ENCODE peak calls at places on chromosome 12, in five cellular contexts. One of them, this sample, is unnamed.

GRCh38 chr12:64746663-64747062 is 12.5 kb downstream of the GNS start:
- DNase-seq in effector CD4-positive, alpha-beta T cell: no peak
- DNase-seq in AG09309: no peak
- DNase-seq in fibroblast of mammary gland: peak
- DNase-seq in GF-D8: no peak
- DNase-seq in this sample: no peak

GRCh38 chr12:50107416-50108268 is 3.8 kb downstream of the GPD1 start:
- DNase-seq in GF-D8: no peak
- DNase-seq in AG09309: no peak
- DNase-seq in fibroblast of mammary gland: no peak
- DNase-seq in effector CD4-positive, alpha-beta T cell: no peak
- DNase-seq in this sample: no peak

GRCh38 chr12:113424915-113425823 is 3.0 kb downstream of the SDSL start:
- DNase-seq in AG09309: no peak
- DNase-seq in GF-D8: peak
- DNase-seq in fibroblast of mammary gland: peak
- DNase-seq in effector CD4-positive, alpha-beta T cell: peak
- DNase-seq in this sample: no peak

GRCh38 chr12:120225852-120226640 is 25.1 kb upstream of the RPLP0 start:
- DNase-seq in GF-D8: peak
- DNase-seq in AG09309: no peak
- DNase-seq in effector CD4-positive, alpha-beta T cell: no peak
- DNase-seq in fibroblast of mammary gland: no peak
- DNase-seq in this sample: peak

GRCh38 chr12:59149995-59150642 is 229.8 kb upstream of the LRIG3 start:
- DNase-seq in fibroblast of mammary gland: peak
- DNase-seq in GF-D8: peak
- DNase-seq in AG09309: peak
- DNase-seq in effector CD4-positive, alpha-beta T cell: no peak
- DNase-seq in this sample: no peak

GRCh38 chr12:5507944-5508343 is 76.0 kb downstream of the NTF3 start:
- DNase-seq in effector CD4-positive, alpha-beta T cell: no peak
- DNase-seq in GF-D8: no peak
- DNase-seq in fibroblast of mammary gland: no peak
- DNase-seq in AG09309: no peak
- DNase-seq in this sample: no peak

GRCh38 chr12:39199371-39199770 is 243.5 kb downstream of the KIF21A start:
- DNase-seq in AG09309: no peak
- DNase-seq in effector CD4-positive, alpha-beta T cell: no peak
- DNase-seq in fibroblast of mammary gland: no peak
- DNase-seq in GF-D8: no peak
- DNase-seq in this sample: no peak

GRCh38 chr12:78966926-78967325 is 102.4 kb downstream of the SYT1 start:
- DNase-seq in effector CD4-positive, alpha-beta T cell: no peak
- DNase-seq in fibroblast of mammary gland: no peak
- DNase-seq in AG09309: no peak
- DNase-seq in GF-D8: no peak
- DNase-seq in this sample: no peak

GRCh38 chr12:24424376-24424775 is 474.9 kb upstream of the SOX5 start:
- DNase-seq in GF-D8: no peak
- DNase-seq in effector CD4-positive, alpha-beta T cell: no peak
- DNase-seq in AG09309: no peak
- DNase-seq in fibroblast of mammary gland: no peak
- DNase-seq in this sample: no peak

GRCh38 chr12:53427905-53428594 is 4.4 kb downstream of the AMHR2 start:
- DNase-seq in fibroblast of mammary gland: peak
- DNase-seq in effector CD4-positive, alpha-beta T cell: no peak
- DNase-seq in GF-D8: no peak
- DNase-seq in AG09309: peak
- DNase-seq in this sample: no peak

GRCh38 chr12:32918890-32919791 is 22.6 kb upstream of the PKP2 start:
- DNase-seq in effector CD4-positive, alpha-beta T cell: no peak
- DNase-seq in fibroblast of mammary gland: peak
- DNase-seq in GF-D8: no peak
- DNase-seq in AG09309: no peak
- DNase-seq in this sample: no peak

GRCh38 chr12:40569626-40570179 is 122.5 kb upstream of the CNTN1 start:
- DNase-seq in effector CD4-positive, alpha-beta T cell: no peak
- DNase-seq in AG09309: no peak
- DNase-seq in GF-D8: no peak
- DNase-seq in fibroblast of mammary gland: peak
- DNase-seq in this sample: no peak

GRCh38 chr12:68348419-68348818 is 16.3 kb upstream of the MDM1 start:
- DNase-seq in AG09309: no peak
- DNase-seq in effector CD4-positive, alpha-beta T cell: no peak
- DNase-seq in GF-D8: no peak
- DNase-seq in fibroblast of mammary gland: no peak
- DNase-seq in this sample: no peak

GRCh38 chr12:53179694-53180269 is 740 bp upstream of the ZNF740 start:
- DNase-seq in effector CD4-positive, alpha-beta T cell: no peak
- DNase-seq in AG09309: no peak
- DNase-seq in fibroblast of mammary gland: no peak
- DNase-seq in GF-D8: no peak
- DNase-seq in this sample: peak

GRCh38 chr12:131547560-131547959 is 163.3 kb upstream of the SFSWAP start:
- DNase-seq in AG09309: no peak
- DNase-seq in GF-D8: no peak
- DNase-seq in fibroblast of mammary gland: no peak
- DNase-seq in effector CD4-positive, alpha-beta T cell: no peak
- DNase-seq in this sample: no peak

GRCh38 chr12:109827566-109828550 is 5.3 kb downstream of the TRPV4 start:
- DNase-seq in fibroblast of mammary gland: peak
- DNase-seq in effector CD4-positive, alpha-beta T cell: no peak
- DNase-seq in GF-D8: peak
- DNase-seq in AG09309: no peak
- DNase-seq in this sample: peak

GRCh38 chr12:108890208-108890607 is 10.3 kb downstream of the DAO start:
- DNase-seq in AG09309: no peak
- DNase-seq in GF-D8: no peak
- DNase-seq in effector CD4-positive, alpha-beta T cell: no peak
- DNase-seq in fibroblast of mammary gland: peak
- DNase-seq in this sample: no peak

GRCh38 chr12:64998327-64999156 is 122.6 kb downstream of the WIF1 start:
- DNase-seq in AG09309: no peak
- DNase-seq in effector CD4-positive, alpha-beta T cell: no peak
- DNase-seq in GF-D8: no peak
- DNase-seq in fibroblast of mammary gland: peak
- DNase-seq in this sample: no peak

GRCh38 chr12:43742106-43742505 is 16.5 kb downstream of the PUS7L start:
- DNase-seq in effector CD4-positive, alpha-beta T cell: no peak
- DNase-seq in GF-D8: no peak
- DNase-seq in AG09309: peak
- DNase-seq in fibroblast of mammary gland: peak
- DNase-seq in this sample: no peak

GRCh38 chr12:80580254-80580653 is 127.2 kb upstream of the MYF6 start:
- DNase-seq in GF-D8: no peak
- DNase-seq in fibroblast of mammary gland: peak
- DNase-seq in AG09309: peak
- DNase-seq in effector CD4-positive, alpha-beta T cell: no peak
- DNase-seq in this sample: no peak

GRCh38 chr12:8722286-8722685 is 24.5 kb downstream of the RIMKLB start:
- DNase-seq in GF-D8: no peak
- DNase-seq in fibroblast of mammary gland: no peak
- DNase-seq in AG09309: no peak
- DNase-seq in effector CD4-positive, alpha-beta T cell: no peak
- DNase-seq in this sample: no peak

GRCh38 chr12:1613860-1614259 is 15.2 kb upstream of the WNT5B start:
- DNase-seq in AG09309: no peak
- DNase-seq in GF-D8: no peak
- DNase-seq in effector CD4-positive, alpha-beta T cell: no peak
- DNase-seq in fibroblast of mammary gland: no peak
- DNase-seq in this sample: no peak

GRCh38 chr12:51817027-51817953 is 31.2 kb downstream of the FIGNL2 start:
- DNase-seq in fibroblast of mammary gland: no peak
- DNase-seq in AG09309: no peak
- DNase-seq in GF-D8: no peak
- DNase-seq in effector CD4-positive, alpha-beta T cell: no peak
- DNase-seq in this sample: no peak

GRCh38 chr12:62426095-62426488 is 40.5 kb upstream of the MON2 start:
- DNase-seq in AG09309: no peak
- DNase-seq in GF-D8: peak
- DNase-seq in effector CD4-positive, alpha-beta T cell: no peak
- DNase-seq in fibroblast of mammary gland: peak
- DNase-seq in this sample: no peak

GRCh38 chr12:2455410-2455809 is 339.4 kb upstream of the FKBP4 start:
- DNase-seq in effector CD4-positive, alpha-beta T cell: no peak
- DNase-seq in fibroblast of mammary gland: no peak
- DNase-seq in AG09309: no peak
- DNase-seq in GF-D8: no peak
- DNase-seq in this sample: no peak

GRCh38 chr12:54439521-54440255 is 20.6 kb upstream of the ITGA5 start:
- DNase-seq in effector CD4-positive, alpha-beta T cell: no peak
- DNase-seq in AG09309: peak
- DNase-seq in fibroblast of mammary gland: peak
- DNase-seq in GF-D8: peak
- DNase-seq in this sample: no peak

GRCh38 chr12:98754095-98754494 is 109.0 kb downstream of the APAF1 start:
- DNase-seq in fibroblast of mammary gland: peak
- DNase-seq in effector CD4-positive, alpha-beta T cell: no peak
- DNase-seq in AG09309: peak
- DNase-seq in GF-D8: no peak
- DNase-seq in this sample: no peak

GRCh38 chr12:4975574-4975973 is 65.9 kb downstream of the KCNA1 start:
- DNase-seq in effector CD4-positive, alpha-beta T cell: no peak
- DNase-seq in fibroblast of mammary gland: peak
- DNase-seq in GF-D8: no peak
- DNase-seq in AG09309: no peak
- DNase-seq in this sample: no peak

GRCh38 chr12:3073438-3074255 is 3.5 kb upstream of the TSPAN9 start:
- DNase-seq in AG09309: peak
- DNase-seq in effector CD4-positive, alpha-beta T cell: peak
- DNase-seq in fibroblast of mammary gland: peak
- DNase-seq in GF-D8: peak
- DNase-seq in this sample: peak

GRCh38 chr12:125954362-125954761 is 889.1 kb downstream of the AACS start:
- DNase-seq in AG09309: no peak
- DNase-seq in GF-D8: no peak
- DNase-seq in effector CD4-positive, alpha-beta T cell: no peak
- DNase-seq in fibroblast of mammary gland: no peak
- DNase-seq in this sample: no peak

GRCh38 chr12:124542021-124542941 is 25.1 kb downstream of the NCOR2 start:
- DNase-seq in GF-D8: no peak
- DNase-seq in effector CD4-positive, alpha-beta T cell: no peak
- DNase-seq in fibroblast of mammary gland: no peak
- DNase-seq in AG09309: no peak
- DNase-seq in this sample: no peak

GRCh38 chr12:6613776-6614512 is 6.8 kb upstream of the CHD4 start:
- DNase-seq in effector CD4-positive, alpha-beta T cell: no peak
- DNase-seq in fibroblast of mammary gland: peak
- DNase-seq in AG09309: peak
- DNase-seq in GF-D8: peak
- DNase-seq in this sample: peak

GRCh38 chr12:63779498-63780481 is at the start of gene RXYLT1:
- DNase-seq in GF-D8: peak
- DNase-seq in fibroblast of mammary gland: peak
- DNase-seq in AG09309: peak
- DNase-seq in effector CD4-positive, alpha-beta T cell: peak
- DNase-seq in this sample: peak

GRCh38 chr12:70271025-70271424 is 27.8 kb downstream of the CNOT2 start:
- DNase-seq in fibroblast of mammary gland: no peak
- DNase-seq in GF-D8: no peak
- DNase-seq in effector CD4-positive, alpha-beta T cell: no peak
- DNase-seq in AG09309: no peak
- DNase-seq in this sample: no peak

GRCh38 chr12:114913871-114914801 is 230.2 kb upstream of the TBX3 start:
- DNase-seq in GF-D8: no peak
- DNase-seq in fibroblast of mammary gland: peak
- DNase-seq in effector CD4-positive, alpha-beta T cell: no peak
- DNase-seq in AG09309: peak
- DNase-seq in this sample: no peak

GRCh38 chr12:6787309-6787708 is 2.0 kb upstream of the CD4 start:
- DNase-seq in effector CD4-positive, alpha-beta T cell: no peak
- DNase-seq in AG09309: no peak
- DNase-seq in fibroblast of mammary gland: no peak
- DNase-seq in GF-D8: no peak
- DNase-seq in this sample: no peak

GRCh38 chr12:122166422-122167327 is 7.3 kb downstream of the IL31 start:
- DNase-seq in AG09309: no peak
- DNase-seq in effector CD4-positive, alpha-beta T cell: no peak
- DNase-seq in GF-D8: no peak
- DNase-seq in fibroblast of mammary gland: no peak
- DNase-seq in this sample: no peak

This sample was measured in heart left ventricle.